ENCODE peak calls at places on chromosomes 3 and 15, in seven cellular contexts. H, K, T, E, W, A and D are unnamed samples.

GRCh38 chr3:48194446-48195071 is 6.3 kb upstream of the CDC25A start:
- DNase-seq in W (peak), K (no peak), T (peak), A (peak), E (peak), H (no peak), D (peak)

GRCh38 chr3:138673641-138674040 is 65.1 kb downstream of the FAIM start:
- DNase-seq in E (no peak), W (no peak), K (no peak), T (no peak), H (no peak), A (no peak), D (no peak)

GRCh38 chr15:22927761-22928160 is 52.4 kb downstream of the CYFIP1 start:
- DNase-seq in E (no peak), A (no peak), T (no peak), K (no peak), H (no peak), W (no peak), D (no peak)

GRCh38 chr3:159787191-159787590 is 201.4 kb upstream of the IL12A start:
- DNase-seq in T (no peak), K (no peak), A (no peak), W (no peak), H (peak), E (no peak), D (no peak)

GRCh38 chr3:38019658-38020341 is 9.6 kb downstream of the PLCD1 start:
- DNase-seq in W (peak), T (no peak), H (no peak), K (no peak), E (no peak), A (no peak), D (no peak)

GRCh38 chr3:66029443-66029842 is 9.3 kb downstream of the MAGI1 start:
- DNase-seq in H (no peak), W (no peak), E (no peak), K (no peak), T (no peak), A (no peak), D (no peak)

GRCh38 chr15:43550527-43551363 is 33.3 kb downstream of the MAP1A start:
- DNase-seq in K (no peak), E (no peak), H (no peak), T (no peak), A (no peak), W (no peak), D (peak)

GRCh38 chr3:11662392-11662990 is 18.8 kb upstream of the VGLL4 start:
- DNase-seq in A (no peak), E (no peak), K (no peak), W (no peak), H (no peak), T (peak), D (no peak)

GRCh38 chr3:112199622-112200316 is 66.7 kb upstream of the GCSAM start:
- DNase-seq in H (no peak), E (no peak), T (no peak), W (no peak), A (no peak), K (no peak), D (no peak)

GRCh38 chr3:134327594-134327975 is 46.7 kb downstream of the AMOTL2 start:
- DNase-seq in A (no peak), W (no peak), T (no peak), K (no peak), H (no peak), E (no peak), D (no peak)

GRCh38 chr15:66954601-66955000 is 110.8 kb upstream of the SMAD3 start:
- DNase-seq in E (no peak), A (no peak), H (no peak), W (no peak), K (no peak), T (no peak), D (no peak)

GRCh38 chr3:115347737-115348136 is 200.6 kb upstream of the ZBTB20 start:
- DNase-seq in K (no peak), T (no peak), E (no peak), A (no peak), W (no peak), H (no peak), D (no peak)

GRCh38 chr15:45184562-45185041 is 3.2 kb downstream of the SHF start:
- DNase-seq in T (no peak), K (no peak), A (no peak), E (no peak), W (no peak), H (no peak), D (no peak)

GRCh38 chr15:73935547-73935946 is 9.3 kb downstream of the LOXL1 start:
- DNase-seq in E (no peak), W (no peak), H (no peak), K (no peak), T (no peak), A (peak), D (no peak)

GRCh38 chr3:10602769-10603768 is 97.7 kb upstream of the ATP2B2 start:
- DNase-seq in A (no peak), T (no peak), E (peak), K (no peak), H (no peak), W (no peak), D (no peak)

GRCh38 chr15:81449836-81450474 is 75.9 kb upstream of the TMC3 start:
- DNase-seq in E (no peak), T (no peak), A (no peak), W (no peak), H (no peak), K (no peak), D (no peak)

GRCh38 chr3:98573231-98573728 is 20.1 kb downstream of the CPOX start:
- DNase-seq in E (no peak), W (no peak), T (peak), A (no peak), K (no peak), H (no peak), D (no peak)

GRCh38 chr3:195715583-195716266 is 5.1 kb upstream of the MUC20 start:
- DNase-seq in A (no peak), K (no peak), H (no peak), W (peak), E (no peak), T (no peak), D (no peak)

GRCh38 chr3:124860599-124860998 is 26.6 kb downstream of the ITGB5 start:
- DNase-seq in W (peak), E (no peak), K (no peak), T (no peak), H (peak), A (no peak), D (peak)

GRCh38 chr15:78951841-78952238 is 7.0 kb upstream of the CTSH start:
- DNase-seq in H (no peak), K (no peak), E (no peak), A (no peak), T (no peak), W (peak), D (no peak)

DNA sequence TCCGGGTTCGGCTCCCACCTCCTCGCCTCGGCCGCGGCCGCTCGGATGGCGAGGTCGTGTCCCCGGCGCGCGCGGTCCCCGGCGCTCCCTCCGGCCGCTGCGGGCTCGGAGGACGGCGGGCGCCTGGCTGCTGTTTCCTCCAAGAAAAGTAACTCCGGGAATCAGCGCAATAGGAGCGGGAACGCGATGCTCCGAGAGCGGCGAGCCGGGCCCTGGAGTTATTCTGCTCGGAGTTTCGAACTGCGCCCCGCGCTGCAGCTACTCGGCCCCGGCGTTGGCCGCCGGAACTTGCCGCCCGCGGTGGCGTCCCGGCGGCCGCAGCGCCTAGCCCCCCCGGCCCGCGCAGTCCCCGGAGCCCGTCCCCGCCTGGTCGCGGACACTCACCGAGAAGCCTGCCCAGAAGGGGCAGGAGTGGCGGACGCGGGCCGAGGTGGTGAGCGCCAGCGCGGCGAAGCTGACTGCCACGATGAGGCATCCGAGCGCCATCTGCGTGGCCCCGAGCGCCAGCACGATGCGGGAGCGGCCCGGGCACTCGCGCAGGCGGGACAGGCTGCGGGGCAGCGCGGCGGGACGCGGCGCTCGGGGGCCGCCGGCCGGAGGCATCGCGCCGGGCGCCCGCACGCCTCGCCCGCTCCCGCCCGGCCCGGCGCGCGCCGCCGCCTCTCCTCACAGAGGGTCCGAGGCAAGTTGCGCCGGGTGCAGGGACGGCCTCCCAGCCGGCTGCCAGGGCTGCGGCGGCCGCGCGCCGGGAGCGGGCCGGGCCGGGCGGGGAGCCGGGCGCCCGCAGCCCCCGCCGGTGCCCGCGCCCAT is 251.9 kb downstream of the TJP1 start:
- DNase-seq in K (no peak), W (no peak), A (no peak), E (no peak), T (peak), H (no peak), D (no peak)
- TF ChIP-seq CTCF in K (no peak), W (no peak), A (no peak), E (no peak), T (no peak), H (no peak), D (peak)

GRCh38 chr15:29124581-29125381 is 144.8 kb downstream of the NSMCE3 start:
- DNase-seq in E (no peak), K (no peak), H (no peak), A (peak), W (no peak), T (no peak), D (no peak)
- TF ChIP-seq CTCF in E (no peak), K (no peak), H (peak), A (no peak), W (no peak), T (peak), D (no peak)

GRCh38 chr15:29115093-29115991 is 154.3 kb downstream of the NSMCE3 start:
- DNase-seq in K (no peak), H (no peak), E (peak), W (no peak), A (no peak), T (no peak), D (no peak)
- TF ChIP-seq CTCF in K (peak), H (peak), E (no peak), W (no peak), A (peak), T (peak), D (no peak)

DNA sequence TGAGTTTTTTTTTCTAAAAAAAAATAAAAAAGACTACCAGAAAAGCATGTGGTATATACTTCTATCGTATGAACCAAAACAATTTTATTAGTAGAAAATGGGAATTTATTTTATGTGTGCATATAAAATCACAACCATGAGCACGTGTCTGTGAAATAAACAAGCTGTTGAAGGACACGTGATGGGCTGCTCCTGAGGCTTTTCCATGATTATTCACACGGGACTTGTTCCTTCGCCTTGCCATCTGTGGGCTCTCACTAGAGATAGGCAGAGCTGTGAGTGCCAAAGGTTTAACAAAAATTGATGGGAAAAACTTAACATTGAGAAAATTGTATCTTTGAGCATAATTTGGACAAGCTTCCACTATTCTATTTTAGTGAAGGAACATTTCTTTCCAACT is 12.4 kb upstream of the ETV5 start:
- DNase-seq in A (no peak), E (no peak), T (no peak), H (no peak), K (no peak), W (no peak), D (no peak)
- TF ChIP-seq CTCF in A (no peak), E (no peak), T (no peak), H (no peak), K (no peak), W (no peak), D (no peak)